ENCODE peak calls at places on chromosomes 6 and 20, in eight cellular contexts. Q is keratinocyte, I is Peyer's patch, O is Caco-2, U is amniotic epithelial cell, J is fibroblast of the aortic adventitia, D is fibroblast of the conjunctiva, N is epithelial cell of esophagus. G is an unnamed sample.

GRCh38 chr6:43938178-43939101 is 168.4 kb downstream of the VEGFA start:
- DNase-seq in Q (no peak), I (no peak), O (no peak), U (no peak), J (no peak), D (no peak), N (no peak), G (no peak)

GRCh38 chr6:109769213-109769612 is 78.1 kb downstream of the FIG4 start:
- DNase-seq in Q (no peak), I (no peak), O (no peak), U (no peak), J (no peak), D (no peak), N (no peak), G (no peak)

GRCh38 chr20:48791014-48791413 is 36.8 kb downstream of the PREX1 start:
- DNase-seq in Q (no peak), I (peak), O (no peak), U (no peak), J (peak), D (no peak), N (no peak), G (peak)

GRCh38 chr6:1502041-1502440 is 107.7 kb upstream of the FOXC1 start:
- DNase-seq in Q (no peak), I (no peak), O (no peak), U (peak), J (peak), D (no peak), N (no peak), G (no peak)

GRCh38 chr6:134172020-134172766 is 119.8 kb upstream of the SLC2A12 start:
- DNase-seq in Q (no peak), I (no peak), O (no peak), U (peak), J (peak), D (no peak), N (no peak), G (no peak)

GRCh38 chr20:51389543-51389924 is 153.0 kb downstream of the NFATC2 start:
- DNase-seq in Q (no peak), I (no peak), O (no peak), U (no peak), J (no peak), D (no peak), N (no peak), G (no peak)

GRCh38 chr6:108966855-108967755 is 118.9 kb downstream of the ARMC2 start:
- DNase-seq in Q (no peak), I (no peak), O (peak), U (no peak), J (peak), D (no peak), N (peak), G (peak)

GRCh38 chr20:53920647-53921245 is 149.6 kb downstream of the BCAS1 start:
- DNase-seq in Q (no peak), I (no peak), O (no peak), U (no peak), J (no peak), D (no peak), N (no peak), G (no peak)

GRCh38 chr6:56875961-56876360 is 78.9 kb upstream of the BEND6 start:
- DNase-seq in Q (no peak), I (no peak), O (peak), U (peak), J (no peak), D (no peak), N (no peak), G (no peak)

GRCh38 chr20:37643400-37643799 is 50.4 kb upstream of the CTNNBL1 start:
- DNase-seq in Q (no peak), I (no peak), O (no peak), U (no peak), J (peak), D (no peak), N (no peak), G (peak)

GRCh38 chr20:3818155-3819151 is 1.9 kb upstream of the AP5S1 start:
- DNase-seq in Q (no peak), I (peak), O (peak), U (peak), J (peak), D (peak), N (peak), G (peak)

GRCh38 chr6:27062755-27063154 is 184.7 kb upstream of the PRSS16 start:
- DNase-seq in Q (no peak), I (no peak), O (no peak), U (no peak), J (no peak), D (no peak), N (peak), G (no peak)

GRCh38 chr6:136487746-136488145 is 62.5 kb downstream of the MAP7 start:
- DNase-seq in Q (no peak), I (no peak), O (no peak), U (no peak), J (no peak), D (no peak), N (peak), G (peak)

GRCh38 chr20:2292711-2293110 is 3.1 kb upstream of the TGM3 start:
- DNase-seq in Q (no peak), I (no peak), O (peak), U (peak), J (no peak), D (no peak), N (peak), G (no peak)

GRCh38 chr6:81772741-81773140 is 20.3 kb upstream of the TENT5A start:
- DNase-seq in Q (no peak), I (no peak), O (no peak), U (peak), J (no peak), D (no peak), N (peak), G (peak)

GRCh38 chr6:15073883-15074465 is 171.9 kb upstream of the JARID2 start:
- DNase-seq in Q (no peak), I (no peak), O (no peak), U (no peak), J (no peak), D (no peak), N (no peak), G (no peak)

GRCh38 chr6:128725271-128726233 is 157.4 kb upstream of the LAMA2 start:
- DNase-seq in Q (no peak), I (no peak), O (peak), U (peak), J (peak), D (peak), N (peak), G (peak)

GRCh38 chr6:26318459-26319404 is 46.3 kb upstream of the BTN3A2 start:
- DNase-seq in Q (no peak), I (no peak), O (no peak), U (no peak), J (no peak), D (no peak), N (no peak), G (no peak)

GRCh38 chr6:33833599-33833998 is 29.8 kb upstream of the MLN start:
- DNase-seq in Q (no peak), I (no peak), O (no peak), U (no peak), J (no peak), D (no peak), N (no peak), G (no peak)

GRCh38 chr6:63615590-63615989 is 20.0 kb upstream of the PHF3 start:
- DNase-seq in Q (no peak), I (no peak), O (no peak), U (no peak), J (no peak), D (no peak), N (no peak), G (no peak)

GRCh38 chr20:38315290-38315966 is 11.5 kb downstream of the BPI start:
- DNase-seq in Q (no peak), I (no peak), O (peak), U (no peak), J (peak), D (no peak), N (no peak), G (peak)

GRCh38 chr6:131161987-131162386 is 26.7 kb downstream of the AKAP7 start:
- DNase-seq in Q (no peak), I (no peak), O (no peak), U (no peak), J (no peak), D (no peak), N (no peak), G (no peak)

GRCh38 chr6:108944707-108945685 is 96.8 kb downstream of the ARMC2 start:
- DNase-seq in Q (no peak), I (no peak), O (no peak), U (peak), J (peak), D (peak), N (peak), G (peak)

GRCh38 chr6:158706369-158706982 is 56.6 kb downstream of the SYTL3 start:
- DNase-seq in Q (no peak), I (peak), O (peak), U (peak), J (peak), D (no peak), N (peak), G (peak)

GRCh38 chr6:19465240-19465639 is 371.9 kb upstream of the ID4 start:
- DNase-seq in Q (no peak), I (no peak), O (no peak), U (no peak), J (no peak), D (no peak), N (no peak), G (no peak)

GRCh38 chr6:35539223-35539622 is 26.5 kb upstream of the TULP1 start:
- DNase-seq in Q (no peak), I (no peak), O (no peak), U (no peak), J (no peak), D (no peak), N (no peak), G (no peak)

GRCh38 chr6:157668690-157669089 is 154.4 kb upstream of the SNX9 start:
- DNase-seq in Q (no peak), I (no peak), O (no peak), U (no peak), J (no peak), D (no peak), N (no peak), G (no peak)

GRCh38 chr6:139882977-139883728 is 508.7 kb upstream of the CITED2 start:
- DNase-seq in Q (no peak), I (no peak), O (no peak), U (peak), J (peak), D (no peak), N (no peak), G (peak)

GRCh38 chr6:50124572-50124971 is 74.8 kb upstream of the DEFB112 start:
- DNase-seq in Q (no peak), I (no peak), O (no peak), U (no peak), J (no peak), D (no peak), N (no peak), G (no peak)

GRCh38 chr6:4358414-4359107 is 223.2 kb upstream of the ECI2 start:
- DNase-seq in Q (peak), I (peak), O (peak), U (peak), J (peak), D (peak), N (peak), G (peak)

GRCh38 chr20:15475483-15475882 is 1097.8 kb downstream of the KIF16B start:
- DNase-seq in Q (peak), I (peak), O (no peak), U (no peak), J (no peak), D (no peak), N (peak), G (no peak)